ENCODE peak calls at places on chromosomes 2 and 18, in eight cellular contexts. J is cardiac muscle cell; B is stimulated activated CD4-positive, alpha-beta T cell treated with anti-CD3 and anti-CD28 coated beads, TNF-alpha, amount 100 ng/mL, for 48 hours; O is nephron progenitor cell; S is activated T-helper 1 cell treated with anti-CD3 and anti-CD28 coated beads, Interleukin-12 subunit alpha, Interleukin-12 subunit beta, Interleukin-2, Interleukin-4 antibody, amounts not matched to agents 30 ng/mL and 10 ng/mL and 1 ng/mL, durations not matched to agents 14 hours and 24 hours and 36 hours; A is SK-N-MC; H is choroid plexus epithelial cell; F is iris pigment epithelial cell. Q is an unnamed sample.

GRCh38 chr2:151344906-151345305 is 12.5 kb upstream of the TNFAIP6 start:
- DNase-seq in J (no peak), B (no peak), O (no peak), S (no peak), A (no peak), H (no peak), F (no peak), Q (no peak)

GRCh38 chr2:187842978-187843847 is 289.0 kb upstream of the TFPI start:
- DNase-seq in J (peak), B (no peak), O (peak), S (no peak), A (peak), H (peak), F (peak), Q (peak)

GRCh38 chr18:45198526-45198925 is 416.8 kb upstream of the SLC14A2 start:
- DNase-seq in J (no peak), B (no peak), O (no peak), S (no peak), A (no peak), H (no peak), F (no peak), Q (no peak)

GRCh38 chr2:88061295-88061694 is 5.7 kb upstream of the KRCC1 start:
- DNase-seq in J (no peak), B (no peak), O (no peak), S (no peak), A (no peak), H (no peak), F (no peak), Q (no peak)

GRCh38 chr18:52312321-52312720 is 27.7 kb upstream of the DCC start:
- DNase-seq in J (no peak), B (no peak), O (no peak), S (no peak), A (no peak), H (no peak), F (no peak), Q (no peak)

GRCh38 chr18:50428531-50429206 is 53.8 kb downstream of the SKA1 start:
- DNase-seq in J (peak), B (no peak), O (no peak), S (no peak), A (no peak), H (no peak), F (no peak), Q (no peak)

GRCh38 chr2:162073776-162074578 is at the start of gene DPP4:
- DNase-seq in J (no peak), B (no peak), O (peak), S (peak), A (no peak), H (no peak), F (no peak), Q (no peak)

GRCh38 chr2:12732663-12733062 is 15.9 kb downstream of the TRIB2 start:
- DNase-seq in J (no peak), B (no peak), O (no peak), S (no peak), A (no peak), H (no peak), F (no peak), Q (no peak)

GRCh38 chr2:233974530-233975071 is 57.4 kb downstream of the TRPM8 start:
- DNase-seq in J (peak), B (peak), O (no peak), S (no peak), A (no peak), H (peak), F (peak), Q (peak)